ENCODE peak calls at places on chromosomes 5 and 9, in seven cellular contexts. O is hepatocyte, V is GM23248, R is HCT116, C is OCI-LY7, P is SK-N-SH, N is GM23338. J is an unnamed sample.

GRCh38 chr9:114207034-114207815 is 51.9 kb downstream of the COL27A1 start:
- DNase-seq in O (no peak), V (peak; percentile 73), R (no peak), C (no peak), P (no peak), N (no peak), J (no peak)

GRCh38 chr5:136012041-136012804 is 16.6 kb upstream of the TGFBI start:
- DNase-seq in O (no peak), V (peak; percentile 53), R (no peak), C (no peak), P (no peak), N (no peak), J (no peak)

GRCh38 chr9:127877566-127877998 is at the start of gene AK1:
- DNase-seq in O (peak; percentile 86), V (peak; percentile 86), R (no peak), C (no peak), P (peak; percentile 91), N (peak; percentile 81), J (no peak)

GRCh38 chr5:24633705-24634325 is 11.0 kb downstream of the CDH10 start:
- DNase-seq in O (peak; percentile 75), V (peak; percentile 56), R (peak; percentile 16), C (peak; percentile 47), P (peak; percentile 6), N (peak; percentile 62), J (peak; percentile 64)

GRCh38 chr9:135988493-135988892 is 27.3 kb upstream of the UBAC1 start:
- DNase-seq in O (no peak), V (no peak), R (no peak), C (no peak), P (no peak), N (no peak), J (no peak)

GRCh38 chr9:35791321-35791921 is at the start of gene NPR2:
- DNase-seq in O (peak; percentile 71), V (peak; percentile 70), R (no peak), C (no peak), P (peak; percentile 71), N (peak; percentile 58), J (no peak)

GRCh38 chr5:97560176-97560993 is 377.3 kb upstream of the RIOK2 start:
- DNase-seq in O (no peak), V (no peak), R (no peak), C (no peak), P (no peak), N (no peak), J (no peak)

GRCh38 chr5:176653401-176653800 is 6.1 kb downstream of the TSPAN17 start:
- DNase-seq in O (no peak), V (peak; percentile 73), R (no peak), C (no peak), P (no peak), N (no peak), J (no peak)

GRCh38 chr9:127970401-127971313 is 10.1 kb downstream of the EEIG1 start:
- DNase-seq in O (no peak), V (no peak), R (no peak), C (peak; percentile 91), P (peak; percentile 10), N (no peak), J (peak; percentile 94)

GRCh38 chr5:30458681-30459080 is 734.8 kb upstream of the CDH6 start:
- DNase-seq in O (no peak), V (no peak), R (no peak), C (no peak), P (no peak), N (no peak), J (peak; percentile 77)

GRCh38 chr9:131180454-131180853 is 55.1 kb downstream of the NUP214 start:
- DNase-seq in O (peak; percentile 28), V (peak; percentile 98), R (no peak), C (no peak), P (no peak), N (no peak), J (no peak)

GRCh38 chr5:1808466-1808865 is 7.3 kb downstream of the NDUFS6 start:
- DNase-seq in O (no peak), V (peak; percentile 19), R (no peak), C (no peak), P (no peak), N (no peak), J (no peak)

GRCh38 chr5:134892282-134892681 is 12.6 kb upstream of the PCBD2 start:
- DNase-seq in O (no peak), V (no peak), R (no peak), C (no peak), P (no peak), N (no peak), J (no peak)
- H3K4me3 ChIP-seq in O (no peak overlapping the region), V (no peak overlapping the region), R (no peak overlapping the region), C (no peak overlapping the region), P (no peak overlapping the region), N (no peak overlapping the region), J (no peak overlapping the region)

GRCh38 chr5:58849151-58849550 is 266.3 kb downstream of the RAB3C start:
- DNase-seq in O (no peak), V (no peak), R (no peak), C (no peak), P (peak; percentile 12), N (no peak), J (no peak)

GRCh38 chr5:58855851-58856739 is 273.2 kb downstream of the RAB3C start:
- DNase-seq in O (no peak), V (no peak), R (no peak), C (no peak), P (no peak), N (no peak), J (no peak)

GRCh38 chr5:58849995-58850667 is 267.3 kb downstream of the RAB3C start:
- DNase-seq in O (peak; percentile 84), V (peak; percentile 56), R (peak; percentile 21), C (peak; percentile 33), P (peak; percentile 49), N (peak; percentile 82), J (peak; percentile 39)

GRCh38 chr5:58851571-58851970 is 268.7 kb downstream of the RAB3C start:
- DNase-seq in O (no peak), V (no peak), R (no peak), C (no peak), P (no peak), N (no peak), J (no peak)

DNA sequence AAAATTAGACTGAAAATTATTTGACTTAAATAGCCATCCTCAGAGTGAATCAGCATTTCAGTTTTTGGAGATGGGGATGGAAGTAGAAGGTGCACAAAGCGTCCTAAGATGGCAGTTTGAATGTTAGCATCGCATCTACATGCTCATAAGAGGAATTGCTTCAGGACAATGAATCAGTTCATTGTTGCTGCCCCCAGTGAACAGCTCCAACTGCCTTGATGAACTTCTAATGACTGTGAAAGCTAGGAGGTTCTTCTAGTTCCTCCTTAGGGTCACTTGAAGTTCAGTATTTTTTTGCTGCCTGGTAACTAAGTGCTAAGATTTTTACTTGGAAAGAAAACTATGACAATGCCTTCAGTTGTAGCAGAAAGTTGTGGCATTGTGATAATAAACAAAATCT is 271.5 kb downstream of the RAB3C start:
- DNase-seq in O (no peak), V (no peak), R (no peak), C (no peak), P (no peak), N (no peak), J (no peak)
- TF ChIP-seq EZH2phosphoT487 in O (no peak), V (no peak), R (no peak), C (no peak), P (no peak), N (no peak), J (no peak)

GRCh38 chr5:108788142-108788541 is 40.4 kb downstream of the FER start:
- DNase-seq in O (no peak), V (peak; percentile 24), R (no peak), C (no peak), P (peak; percentile 26), N (no peak), J (no peak)
- H3K4me3 ChIP-seq in O (no peak overlapping the region), V (no peak overlapping the region), R (no peak overlapping the region), C (no peak overlapping the region), P (no peak overlapping the region), N (no peak overlapping the region), J (no peak overlapping the region)

GRCh38 chr9:108552459-108553040 is 303.2 kb downstream of the ACTL7B start:
- DNase-seq in O (peak; percentile 36), V (no peak), R (peak; percentile 68), C (no peak), P (no peak), N (no peak), J (no peak)
- TF ChIP-seq EZH2phosphoT487 in O (no peak), V (no peak), R (no peak), C (no peak), P (no peak), N (no peak), J (no peak)

GRCh38 chr5:79002374-79002773 is 17.3 kb upstream of the ARSB start:
- DNase-seq in O (no peak), V (no peak), R (no peak), C (no peak), P (no peak), N (no peak), J (no peak)

GRCh38 chr5:78995521-78995920 is 10.4 kb upstream of the ARSB start:
- DNase-seq in O (no peak), V (no peak), R (no peak), C (no peak), P (no peak), N (no peak), J (no peak)

GRCh38 chr5:78997090-78997489 is 12.0 kb upstream of the ARSB start:
- DNase-seq in O (no peak), V (no peak), R (no peak), C (no peak), P (no peak), N (no peak), J (no peak)

GRCh38 chr5:79005939-79006338 is 20.8 kb upstream of the ARSB start:
- DNase-seq in O (no peak), V (no peak), R (no peak), C (no peak), P (no peak), N (no peak), J (no peak)

GRCh38 chr5:79001471-79001870 is 16.4 kb upstream of the ARSB start:
- DNase-seq in O (no peak), V (peak; percentile 26), R (no peak), C (no peak), P (no peak), N (no peak), J (no peak)
- H3K4me3 ChIP-seq in O (no peak overlapping the region), V (no peak overlapping the region), R (no peak overlapping the region), C (no peak overlapping the region), P (no peak overlapping the region), N (no peak overlapping the region), J (no peak overlapping the region)

GRCh38 chr9:31028137-31028536 is 1356.3 kb upstream of the ACO1 start:
- DNase-seq in O (no peak), V (no peak), R (no peak), C (no peak), P (no peak), N (no peak), J (no peak)

GRCh38 chr9:31027678-31028077 is 1356.8 kb upstream of the ACO1 start:
- DNase-seq in O (no peak), V (no peak), R (no peak), C (no peak), P (no peak), N (no peak), J (no peak)

GRCh38 chr9:31023793-31024192 is 1360.7 kb upstream of the ACO1 start:
- DNase-seq in O (no peak), V (no peak), R (no peak), C (no peak), P (peak; percentile 18), N (no peak), J (no peak)
- TF ChIP-seq EZH2phosphoT487 in O (no peak), V (no peak), R (no peak), C (no peak), P (no peak), N (no peak), J (no peak)

GRCh38 chr5:157603333-157604190 is 28.0 kb upstream of the ADAM19 start:
- DNase-seq in O (no peak), V (peak; percentile 93), R (peak; percentile 90), C (peak; percentile 37), P (no peak), N (no peak), J (no peak)
- H3K4me3 ChIP-seq in O (no peak overlapping the region), V (no peak overlapping the region), R (no peak overlapping the region), C (no peak overlapping the region), P (peak overlapping the region; percentile 25), N (no peak overlapping the region), J (no peak overlapping the region)